ENCODE peak calls at places on chromosomes 11 and 22, in eight cellular contexts. One of them, this sample, is unnamed.
A peak's percentile ranks its signal among the peaks of the same experiment; 100 is the strongest.

GRCh38 chr11:1760351-1761109 is 3.2 kb downstream of the CTSD start:
- DNase-seq in NAMALWA: no peak
- DNase-seq in M059J: peak; percentile 99
- DNase-seq in NCI-H2227 treated with DMSO at 0.1 percent for 48 hours: no peak
- DNase-seq in skeletal muscle cell: no peak
- DNase-seq in heart right ventricle: peak; percentile 85
- DNase-seq in ELR: peak; percentile 62
- DNase-seq in NCI-H1417: no peak
- DNase-seq in this sample: no peak

GRCh38 chr11:131065435-131066295 is 149.4 kb upstream of the SNX19 start:
- DNase-seq in NAMALWA: no peak
- DNase-seq in M059J: no peak
- DNase-seq in NCI-H2227 treated with DMSO at 0.1 percent for 48 hours: no peak
- DNase-seq in skeletal muscle cell: no peak
- DNase-seq in heart right ventricle: no peak
- DNase-seq in ELR: no peak
- DNase-seq in NCI-H1417: peak; percentile 25
- DNase-seq in this sample: peak; percentile 48

GRCh38 chr11:1453611-1454386 is 32.8 kb downstream of the MOB2 start:
- DNase-seq in NAMALWA: peak; percentile 61
- DNase-seq in M059J: no peak
- DNase-seq in NCI-H2227 treated with DMSO at 0.1 percent for 48 hours: no peak
- DNase-seq in skeletal muscle cell: no peak
- DNase-seq in heart right ventricle: no peak
- DNase-seq in ELR: peak; percentile 28
- DNase-seq in NCI-H1417: peak; percentile 13
- DNase-seq in this sample: peak; percentile 81

GRCh38 chr11:126112547-126112946 is 49.9 kb upstream of the CDON start:
- DNase-seq in NAMALWA: no peak
- DNase-seq in M059J: peak; percentile 32
- DNase-seq in NCI-H2227 treated with DMSO at 0.1 percent for 48 hours: no peak
- DNase-seq in skeletal muscle cell: no peak
- DNase-seq in heart right ventricle: peak; percentile 59
- DNase-seq in ELR: no peak
- DNase-seq in NCI-H1417: peak; percentile 9
- DNase-seq in this sample: no peak

GRCh38 chr11:66510990-66511339 is 530 bp downstream of the BBS1 start:
- DNase-seq in NAMALWA: no peak
- DNase-seq in M059J: no peak
- DNase-seq in NCI-H2227 treated with DMSO at 0.1 percent for 48 hours: no peak
- DNase-seq in skeletal muscle cell: no peak
- DNase-seq in heart right ventricle: no peak
- DNase-seq in ELR: no peak
- DNase-seq in NCI-H1417: no peak
- DNase-seq in this sample: no peak

GRCh38 chr11:111443032-111443431 is 64.0 kb upstream of the POU2AF1 start:
- DNase-seq in NAMALWA: no peak
- DNase-seq in M059J: no peak
- DNase-seq in NCI-H2227 treated with DMSO at 0.1 percent for 48 hours: no peak
- DNase-seq in skeletal muscle cell: no peak
- DNase-seq in heart right ventricle: no peak
- DNase-seq in ELR: no peak
- DNase-seq in NCI-H1417: no peak
- DNase-seq in this sample: no peak

GRCh38 chr11:120179071-120179672 is 31.7 kb upstream of the OAF start:
- DNase-seq in NAMALWA: no peak
- DNase-seq in M059J: no peak
- DNase-seq in NCI-H2227 treated with DMSO at 0.1 percent for 48 hours: no peak
- DNase-seq in skeletal muscle cell: no peak
- DNase-seq in heart right ventricle: no peak
- DNase-seq in ELR: peak; percentile 9
- DNase-seq in NCI-H1417: no peak
- DNase-seq in this sample: no peak

GRCh38 chr11:65917434-65918210 is 1.2 kb downstream of the C11orf68 start:
- DNase-seq in NAMALWA: no peak
- DNase-seq in M059J: no peak
- DNase-seq in NCI-H2227 treated with DMSO at 0.1 percent for 48 hours: no peak
- DNase-seq in skeletal muscle cell: no peak
- DNase-seq in heart right ventricle: no peak
- DNase-seq in ELR: peak; percentile 20
- DNase-seq in NCI-H1417: no peak
- DNase-seq in this sample: no peak

GRCh38 chr22:46813816-46814597 is 51.6 kb downstream of the TBC1D22A start:
- DNase-seq in NAMALWA: no peak
- DNase-seq in M059J: peak; percentile 42
- DNase-seq in NCI-H2227 treated with DMSO at 0.1 percent for 48 hours: no peak
- DNase-seq in skeletal muscle cell: no peak
- DNase-seq in heart right ventricle: no peak
- DNase-seq in ELR: peak; percentile 44
- DNase-seq in NCI-H1417: no peak
- DNase-seq in this sample: no peak

GRCh38 chr11:1746956-1747752 is 3.2 kb downstream of the IFITM10 start:
- DNase-seq in NAMALWA: no peak
- DNase-seq in M059J: no peak
- DNase-seq in NCI-H2227 treated with DMSO at 0.1 percent for 48 hours: no peak
- DNase-seq in skeletal muscle cell: no peak
- DNase-seq in heart right ventricle: no peak
- DNase-seq in ELR: no peak
- DNase-seq in NCI-H1417: no peak
- DNase-seq in this sample: no peak

GRCh38 chr11:121372671-121373429 is 79.3 kb upstream of the SORL1 start:
- DNase-seq in NAMALWA: peak; percentile 53
- DNase-seq in M059J: no peak
- DNase-seq in NCI-H2227 treated with DMSO at 0.1 percent for 48 hours: no peak
- DNase-seq in skeletal muscle cell: no peak
- DNase-seq in heart right ventricle: no peak
- DNase-seq in ELR: no peak
- DNase-seq in NCI-H1417: no peak
- DNase-seq in this sample: peak; percentile 81

GRCh38 chr11:19982761-19983495 is 177.3 kb downstream of the DBX1 start:
- DNase-seq in NAMALWA: no peak
- DNase-seq in M059J: no peak
- DNase-seq in NCI-H2227 treated with DMSO at 0.1 percent for 48 hours: no peak
- DNase-seq in skeletal muscle cell: no peak
- DNase-seq in heart right ventricle: no peak
- DNase-seq in ELR: no peak
- DNase-seq in NCI-H1417: no peak
- DNase-seq in this sample: no peak

GRCh38 chr22:31747441-31747840 is 2.5 kb downstream of the PRR14L start:
- DNase-seq in NAMALWA: no peak
- DNase-seq in M059J: no peak
- DNase-seq in NCI-H2227 treated with DMSO at 0.1 percent for 48 hours: no peak
- DNase-seq in skeletal muscle cell: no peak
- DNase-seq in heart right ventricle: no peak
- DNase-seq in ELR: no peak
- DNase-seq in NCI-H1417: no peak
- DNase-seq in this sample: no peak

GRCh38 chr22:49719046-49719445 is 108.6 kb downstream of the BRD1 start:
- DNase-seq in NAMALWA: no peak
- DNase-seq in M059J: no peak
- DNase-seq in NCI-H2227 treated with DMSO at 0.1 percent for 48 hours: no peak
- DNase-seq in skeletal muscle cell: no peak
- DNase-seq in heart right ventricle: no peak
- DNase-seq in ELR: no peak
- DNase-seq in NCI-H1417: no peak
- DNase-seq in this sample: no peak

GRCh38 chr11:69899957-69900821 is 81.0 kb upstream of the FGF3 start:
- DNase-seq in NAMALWA: no peak
- DNase-seq in M059J: peak; percentile 81
- DNase-seq in NCI-H2227 treated with DMSO at 0.1 percent for 48 hours: no peak
- DNase-seq in skeletal muscle cell: no peak
- DNase-seq in heart right ventricle: no peak
- DNase-seq in ELR: peak; percentile 28
- DNase-seq in NCI-H1417: no peak
- DNase-seq in this sample: no peak

GRCh38 chr22:46150615-46151423 is 493 bp downstream of the PPARA start:
- DNase-seq in NAMALWA: peak; percentile 60
- DNase-seq in M059J: no peak
- DNase-seq in NCI-H2227 treated with DMSO at 0.1 percent for 48 hours: no peak
- DNase-seq in skeletal muscle cell: no peak
- DNase-seq in heart right ventricle: no peak
- DNase-seq in ELR: peak; percentile 40
- DNase-seq in NCI-H1417: peak; percentile 38
- DNase-seq in this sample: peak; percentile 71

GRCh38 chr22:49291169-49291568 is 536.5 kb downstream of the BRD1 start:
- DNase-seq in NAMALWA: no peak
- DNase-seq in M059J: no peak
- DNase-seq in NCI-H2227 treated with DMSO at 0.1 percent for 48 hours: no peak
- DNase-seq in skeletal muscle cell: no peak
- DNase-seq in heart right ventricle: no peak
- DNase-seq in ELR: no peak
- DNase-seq in NCI-H1417: no peak
- DNase-seq in this sample: no peak

GRCh38 chr22:46829140-46829891 is 66.9 kb downstream of the TBC1D22A start:
- DNase-seq in NAMALWA: no peak
- DNase-seq in M059J: peak; percentile 92
- DNase-seq in NCI-H2227 treated with DMSO at 0.1 percent for 48 hours: no peak
- DNase-seq in skeletal muscle cell: peak; percentile 66
- DNase-seq in heart right ventricle: no peak
- DNase-seq in ELR: peak; percentile 92
- DNase-seq in NCI-H1417: no peak
- DNase-seq in this sample: no peak

GRCh38 chr11:132245558-132246385 is 875.4 kb downstream of the NTM start:
- DNase-seq in NAMALWA: no peak
- DNase-seq in M059J: no peak
- DNase-seq in NCI-H2227 treated with DMSO at 0.1 percent for 48 hours: no peak
- DNase-seq in skeletal muscle cell: no peak
- DNase-seq in heart right ventricle: no peak
- DNase-seq in ELR: no peak
- DNase-seq in NCI-H1417: no peak
- DNase-seq in this sample: no peak

GRCh38 chr11:44980533-44981427 is 30.1 kb upstream of the TP53I11 start:
- DNase-seq in NAMALWA: no peak
- DNase-seq in M059J: no peak
- DNase-seq in NCI-H2227 treated with DMSO at 0.1 percent for 48 hours: no peak
- DNase-seq in skeletal muscle cell: no peak
- DNase-seq in heart right ventricle: no peak
- DNase-seq in ELR: no peak
- DNase-seq in NCI-H1417: no peak
- DNase-seq in this sample: no peak

GRCh38 chr22:42172385-42173172 is 42.0 kb upstream of the CYP2D6 start:
- DNase-seq in NAMALWA: peak; percentile 45
- DNase-seq in M059J: no peak
- DNase-seq in NCI-H2227 treated with DMSO at 0.1 percent for 48 hours: no peak
- DNase-seq in skeletal muscle cell: no peak
- DNase-seq in heart right ventricle: no peak
- DNase-seq in ELR: peak; percentile 52
- DNase-seq in NCI-H1417: peak; percentile 1
- DNase-seq in this sample: peak; percentile 68

GRCh38 chr11:68090706-68091105 is 30.5 kb downstream of the CHKA start:
- DNase-seq in NAMALWA: no peak
- DNase-seq in M059J: no peak
- DNase-seq in NCI-H2227 treated with DMSO at 0.1 percent for 48 hours: no peak
- DNase-seq in skeletal muscle cell: no peak
- DNase-seq in heart right ventricle: no peak
- DNase-seq in ELR: no peak
- DNase-seq in NCI-H1417: no peak
- DNase-seq in this sample: no peak

This sample was measured in Karpas-422.